ENCODE peak calls at places on chromosomes 2 and 18, in eight cellular contexts. R is uterus, Q is transverse colon, J is HCT116, M is endothelial cell of umbilical vein, Y is lower leg skin, U is stomach, L is body of pancreas. A is an unnamed sample.

GRCh38 chr2:38797276-38797675 is 19.3 kb downstream of the GEMIN6 start:
- DNase-seq in R (no peak), J (no peak), L (no peak), U (no peak), Q (no peak), M (peak; percentile 71), Y (no peak), A (no peak)

GRCh38 chr2:86028763-86029381 is 76.8 kb downstream of the POLR1A start:
- DNase-seq in Q (peak; percentile 33), J (no peak), L (peak; percentile 41), U (no peak), Y (no peak), M (peak; percentile 89), R (peak; percentile 9), A (peak; percentile 77)

GRCh38 chr18:63017977-63018376 is 301.6 kb downstream of the BCL2 start:
- DNase-seq in R (no peak), J (no peak), Y (no peak), U (no peak), M (no peak), L (no peak), Q (no peak), A (no peak)

GRCh38 chr2:231241755-231242507 is 43.5 kb downstream of the ARMC9 start:
- DNase-seq in M (no peak), J (no peak), Q (no peak), Y (no peak), L (peak; percentile 57), R (no peak), U (no peak), A (peak; percentile 86)

GRCh38 chr18:37521500-37522465 is 43.8 kb downstream of the CELF4 start:
- DNase-seq in Y (no peak), M (no peak), U (no peak), L (no peak), J (no peak), Q (no peak), R (no peak), A (no peak)

GRCh38 chr2:70104231-70105111 is 17.2 kb downstream of the PCBP1 start:
- DNase-seq in Q (peak; percentile 55), M (no peak), R (peak; percentile 66), Y (peak; percentile 84), L (peak; percentile 79), J (no peak), U (peak; percentile 32), A (no peak)

GRCh38 chr18:4394700-4395099 is 60.4 kb downstream of the DLGAP1 start:
- DNase-seq in M (no peak), L (no peak), R (no peak), Q (no peak), U (no peak), Y (no peak), J (no peak), A (no peak)

GRCh38 chr2:171834286-171834685 is 59.8 kb downstream of the SLC25A12 start:
- DNase-seq in L (no peak), R (no peak), Y (no peak), J (no peak), Q (no peak), U (no peak), M (no peak), A (no peak)

GRCh38 chr2:205682239-205683021 is at the start of gene NRP2:
- DNase-seq in J (peak; percentile 21), M (peak; percentile 93), U (peak; percentile 84), R (peak; percentile 94), Y (peak; percentile 96), L (peak; percentile 74), Q (peak; percentile 81), A (peak; percentile 94)

GRCh38 chr2:5926896-5927512 is 234.8 kb downstream of the SOX11 start:
- DNase-seq in M (no peak), L (no peak), Y (no peak), R (no peak), Q (no peak), J (no peak), U (no peak), A (no peak)

GRCh38 chr2:73503992-73504570 is 118.4 kb downstream of the ALMS1 start:
- DNase-seq in J (no peak), M (peak; percentile 7), R (no peak), L (no peak), U (no peak), Q (no peak), Y (no peak), A (no peak)

GRCh38 chr2:228532233-228532632 is 350.7 kb upstream of the SPHKAP start:
- DNase-seq in R (no peak), U (no peak), Y (no peak), J (no peak), M (no peak), L (no peak), Q (no peak), A (no peak)

GRCh38 chr2:239343460-239343859 is 57.4 kb downstream of the HDAC4 start:
- DNase-seq in Y (peak; percentile 50), U (no peak), Q (no peak), R (peak; percentile 10), L (no peak), M (no peak), J (no peak), A (no peak)

GRCh38 chr2:12764075-12764722 is 47.5 kb downstream of the TRIB2 start:
- DNase-seq in M (peak; percentile 79), U (no peak), Y (no peak), J (no peak), L (peak; percentile 14), R (no peak), Q (no peak), A (no peak)

GRCh38 chr2:15561574-15562344 is 625 bp upstream of the NBAS start:
- DNase-seq in M (peak; percentile 76), Y (no peak), R (peak; percentile 36), U (no peak), Q (peak; percentile 33), L (peak; percentile 5), J (no peak), A (peak; percentile 45)

GRCh38 chr2:144747571-144747970 is 227.7 kb upstream of the ZEB2 start:
- DNase-seq in R (no peak), U (no peak), L (no peak), J (no peak), Q (no peak), M (no peak), Y (no peak), A (no peak)

GRCh38 chr2:234411793-234412192 is 85.1 kb downstream of the ARL4C start:
- DNase-seq in J (no peak), M (no peak), Y (no peak), R (no peak), U (no peak), Q (no peak), L (no peak), A (no peak)

GRCh38 chr2:241739651-241740050 is 5.2 kb downstream of the D2HGDH start:
- DNase-seq in M (no peak), R (no peak), L (no peak), Y (no peak), U (no peak), Q (no peak), J (no peak), A (no peak)

GRCh38 chr2:119823734-119824334 is 64.1 kb downstream of the PTPN4 start:
- DNase-seq in M (peak; percentile 65), R (no peak), U (no peak), L (peak; percentile 33), Y (no peak), J (no peak), Q (no peak), A (peak; percentile 41)

GRCh38 chr2:96869281-96869823 is 528 bp downstream of the SEMA4C start:
- DNase-seq in Q (peak; percentile 72), M (peak; percentile 55), L (peak; percentile 85), J (peak; percentile 19), U (peak; percentile 84), R (peak; percentile 90), Y (peak; percentile 94), A (peak; percentile 84)
- TF ChIP-seq POLR2A in Q (no peak), M (no peak), L (no peak), J (no peak), U (no peak), R (no peak), Y (no peak), A (no peak)

DNA sequence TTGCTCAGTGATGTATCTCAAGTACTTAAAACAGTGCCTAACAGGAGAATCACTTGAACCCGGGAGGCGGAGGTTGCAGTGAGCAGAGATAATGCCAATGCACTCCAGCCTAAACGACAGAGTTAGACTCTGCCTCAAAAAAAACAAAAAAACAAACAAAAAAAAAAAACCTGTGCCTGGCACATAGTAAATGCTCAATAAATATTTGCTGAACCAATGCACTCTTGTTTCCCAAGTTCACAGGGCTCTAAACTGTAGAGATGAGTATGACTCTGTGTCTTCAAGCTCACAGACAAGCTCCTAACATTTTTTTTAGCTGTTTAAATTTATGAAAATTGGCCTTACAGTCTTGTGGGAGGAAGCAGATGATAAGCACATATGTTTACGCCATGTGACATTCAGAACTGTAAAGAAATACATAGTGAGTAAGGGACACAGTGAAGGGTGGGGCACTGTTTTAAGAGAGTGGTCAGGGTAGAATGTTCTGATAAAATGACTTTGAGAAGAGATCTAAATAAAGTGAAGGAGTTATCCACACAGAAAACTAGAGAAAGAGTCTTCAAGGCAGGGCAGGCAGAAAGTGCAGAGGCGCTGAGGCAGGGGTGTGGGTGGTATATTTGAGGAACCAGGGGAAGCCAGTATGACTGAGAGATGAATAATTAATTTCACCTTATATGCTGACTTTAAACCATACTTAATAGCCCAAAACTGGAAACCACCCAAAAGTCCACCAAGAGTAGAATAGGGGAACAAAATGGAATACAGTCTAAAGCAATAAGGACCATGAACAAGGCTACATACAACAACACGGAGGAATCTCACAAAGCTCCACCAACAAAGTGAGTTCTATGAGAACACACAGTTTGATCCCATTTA is 8.7 kb downstream of the MREG start:
- DNase-seq in Y (no peak), R (no peak), U (no peak), L (no peak), M (no peak), J (no peak), Q (no peak), A (no peak)
- TF ChIP-seq POLR2A in Y (no peak), R (no peak), U (no peak), L (no peak), M (no peak), J (no peak), Q (no peak), A (no peak)

GRCh38 chr18:48408727-48409590 is at the start of gene ZBTB7C:
- DNase-seq in U (peak; percentile 60), M (peak; percentile 3), R (no peak), J (no peak), Q (peak; percentile 28), L (no peak), Y (no peak), A (peak; percentile 70)

GRCh38 chr18:48409591-48410094 is 460 bp upstream of the ZBTB7C start:
- DNase-seq in R (no peak), J (no peak), Q (no peak), U (no peak), L (no peak), Y (no peak), M (peak; percentile 12), A (peak; percentile 85)

GRCh38 chr18:48412339-48412929 is 3.3 kb upstream of the ZBTB7C start:
- DNase-seq in Y (no peak), R (no peak), J (peak; percentile 62), L (peak; percentile 41), M (peak; percentile 28), U (no peak), Q (peak; percentile 19), A (peak; percentile 66)

GRCh38 chr18:48408111-48408726 is 964 bp downstream of the ZBTB7C start:
- DNase-seq in J (no peak), M (peak; percentile 16), U (no peak), Q (no peak), Y (no peak), R (no peak), L (no peak), A (peak; percentile 55)

GRCh38 chr18:48410095-48410920 is 1.1 kb upstream of the ZBTB7C start:
- DNase-seq in Q (peak; percentile 91), L (peak; percentile 89), M (peak; percentile 84), R (peak; percentile 84), U (peak; percentile 94), Y (peak; percentile 98), J (peak; percentile 67), A (peak; percentile 95)
- TF ChIP-seq POLR2A in Q (no peak), L (no peak), M (no peak), R (peak; percentile 55), U (no peak), Y (no peak), J (no peak), A (peak; percentile 92)

GRCh38 chr2:9675369-9676351 is 44.9 kb upstream of the YWHAQ start:
- DNase-seq in R (no peak), J (no peak), U (no peak), M (peak; percentile 62), Y (no peak), Q (no peak), L (no peak), A (no peak)
- TF ChIP-seq POLR2A in R (no peak), J (no peak), U (no peak), M (no peak), Y (no peak), Q (no peak), L (no peak), A (no peak)

A was measured in adrenal gland.